ENCODE peak calls at places on chromosomes 1 and 21, in seven cellular contexts. C, G, U, W, N, P and Q are unnamed samples. For H3K9me3 and H3K36me3, the result is how much of the 10 kb centered on the place peaks cover.

GRCh38 chr1:36975642-36976041 is 58.7 kb downstream of the GRIK3 start:
- DNase-seq in C (no peak), G (no peak), U (no peak), W (no peak), N (no peak), P (no peak), Q (no peak)

GRCh38 chr1:31750858-31751638 is 13.1 kb downstream of the ADGRB2 start:
- DNase-seq in C (peak), G (no peak), U (no peak), W (no peak), N (no peak), P (no peak), Q (peak)

GRCh38 chr1:152164542-152165136 is 5.6 kb upstream of the RPTN start:
- DNase-seq in C (no peak), G (no peak), U (no peak), W (no peak), N (no peak), P (no peak), Q (no peak)

GRCh38 chr1:207414606-207415108 is 39.5 kb upstream of the CR2 start:
- DNase-seq in C (no peak), G (no peak), U (no peak), W (no peak), N (no peak), P (no peak), Q (no peak)

GRCh38 chr1:216815239-216815955 is 92.2 kb upstream of the ESRRG start:
- DNase-seq in C (no peak), G (no peak), U (no peak), W (no peak), N (peak), P (peak), Q (no peak)

GRCh38 chr1:207797229-207797973 is 45.5 kb downstream of the CD46 start:
- DNase-seq in C (peak), G (peak), U (peak), W (peak), N (peak), P (peak), Q (peak)

GRCh38 chr1:225754940-225755635 is 22.5 kb upstream of the SRP9 start:
- DNase-seq in C (peak), G (no peak), U (no peak), W (no peak), N (no peak), P (no peak), Q (peak)

GRCh38 chr1:167332503-167332902 is 111.8 kb downstream of the POU2F1 start:
- DNase-seq in C (no peak), G (no peak), U (no peak), W (no peak), N (no peak), P (no peak), Q (no peak)

GRCh38 chr1:228141082-228141870 is 1.2 kb downstream of the GUK1 start:
- DNase-seq in C (peak), G (peak), U (no peak), W (peak), N (peak), P (peak), Q (peak)

GRCh38 chr1:159921251-159921650 is 4.1 kb downstream of the TAGLN2 start:
- DNase-seq in C (no peak), G (no peak), U (no peak), W (no peak), N (no peak), P (no peak), Q (no peak)

GRCh38 chr1:198892065-198892464 is 253.2 kb downstream of the PTPRC start:
- DNase-seq in C (no peak), G (peak), U (no peak), W (no peak), N (no peak), P (no peak), Q (peak)

GRCh38 chr1:3727042-3727824 is 25.0 kb upstream of the CCDC27 start:
- DNase-seq in C (peak), G (no peak), U (no peak), W (no peak), N (no peak), P (no peak), Q (no peak)

GRCh38 chr1:184025242-184025675 is 12.3 kb downstream of the COLGALT2 start:
- DNase-seq in C (no peak), G (no peak), U (no peak), W (peak), N (no peak), P (no peak), Q (peak)

GRCh38 chr21:34722684-34723300 is 54.0 kb downstream of the CLIC6 start:
- DNase-seq in C (no peak), G (no peak), U (no peak), W (no peak), N (no peak), P (no peak), Q (no peak)

GRCh38 chr21:31957631-31958030 is 84.8 kb downstream of the HUNK start:
- DNase-seq in C (no peak), G (no peak), U (no peak), W (no peak), N (no peak), P (no peak), Q (no peak)

GRCh38 chr1:113058861-113059441 is 14.0 kb upstream of the LRIG2 start:
- DNase-seq in C (no peak), G (no peak), U (no peak), W (no peak), N (no peak), P (no peak), Q (no peak)

GRCh38 chr1:168148916-168149315 is 12.2 kb upstream of the GPR161 start:
- DNase-seq in C (no peak), G (no peak), U (no peak), W (no peak), N (no peak), P (no peak), Q (no peak)

GRCh38 chr1:219959540-219960208 is 31.3 kb upstream of the SLC30A10 start:
- DNase-seq in C (no peak), G (no peak), U (no peak), W (no peak), N (no peak), P (no peak), Q (no peak)

GRCh38 chr21:16532841-16533240 is 803.1 kb downstream of the USP25 start:
- DNase-seq in C (no peak), G (no peak), U (no peak), W (no peak), N (no peak), P (no peak), Q (no peak)

GRCh38 chr1:18387307-18387706 is 93.4 kb upstream of the KLHDC7A start:
- DNase-seq in C (no peak), G (no peak), U (no peak), W (no peak), N (no peak), P (no peak), Q (no peak)

GRCh38 chr1:58465825-58466617 is 80.5 kb downstream of the OMA1 start:
- DNase-seq in C (no peak), G (no peak), U (no peak), W (no peak), N (no peak), P (no peak), Q (no peak)

GRCh38 chr1:234253732-234254131 is 119.5 kb upstream of the COA6 start:
- DNase-seq in C (no peak), G (no peak), U (no peak), W (no peak), N (no peak), P (no peak), Q (no peak)

GRCh38 chr1:92989936-92990582 is 28.8 kb upstream of the DIPK1A start:
- DNase-seq in C (no peak), G (no peak), U (no peak), W (no peak), N (no peak), P (no peak), Q (peak)

GRCh38 chr1:160083968-160084770 is 2.8 kb downstream of the KCNJ9 start:
- DNase-seq in C (peak), G (no peak), U (peak), W (no peak), N (peak), P (peak), Q (no peak)

DNA sequence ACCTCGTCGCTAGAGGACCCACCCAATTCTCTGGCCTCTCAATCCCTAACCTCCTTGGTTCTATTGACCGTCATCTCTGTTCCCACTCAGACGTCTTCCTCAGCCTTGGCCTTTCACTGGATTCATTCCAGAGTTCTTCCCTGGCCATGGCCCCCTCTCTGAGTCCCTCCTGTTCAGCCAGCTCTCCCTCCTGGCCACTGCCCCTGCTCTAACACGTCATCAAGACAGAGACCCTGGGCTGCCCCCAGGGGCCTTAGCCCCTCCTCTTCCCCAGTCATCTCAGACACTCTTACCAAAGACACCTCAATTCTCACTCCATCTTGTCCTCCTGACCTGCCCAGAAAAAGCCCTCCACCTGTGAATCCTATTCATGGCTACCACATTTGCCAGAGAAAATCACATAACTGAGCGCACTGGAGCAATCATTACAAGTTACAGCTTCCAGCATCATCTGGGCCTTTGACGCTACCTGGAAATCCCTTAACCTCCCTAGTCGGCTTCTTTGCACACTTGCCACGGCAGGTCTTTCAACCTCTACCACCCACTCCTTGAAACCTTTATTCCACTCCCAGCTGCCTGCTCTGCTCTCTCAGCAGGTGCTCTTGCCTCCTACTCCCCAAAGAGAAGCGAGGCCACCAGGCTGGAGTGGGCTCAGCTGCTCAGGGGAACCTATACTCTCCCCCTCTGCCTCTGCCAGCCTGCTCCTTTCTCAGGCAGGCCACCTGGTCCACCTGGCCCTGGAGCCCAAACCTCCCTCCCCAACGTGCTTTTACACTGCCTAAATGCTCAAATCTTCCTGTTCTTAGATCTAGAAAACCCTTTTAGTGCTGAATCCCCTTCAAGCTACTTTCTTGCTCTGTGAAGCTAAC is 14.0 kb downstream of the DCST2 start:
- DNase-seq in C (no peak), G (no peak), U (no peak), W (no peak), N (no peak), P (no peak), Q (no peak)
- H3K9me3 ChIP-seq in C (under half), G (under half), U (under half), W (under half), N (under half), P (under half), Q (under half)

GRCh38 chr1:48471603-48472576 is at the start of gene SPATA6:
- DNase-seq in C (peak), G (peak), U (peak), W (peak), N (peak), P (peak), Q (peak)
- H3K4me3 ChIP-seq in C (peak), G (peak), U (peak), W (peak), N (peak), P (peak), Q (peak)

DNA sequence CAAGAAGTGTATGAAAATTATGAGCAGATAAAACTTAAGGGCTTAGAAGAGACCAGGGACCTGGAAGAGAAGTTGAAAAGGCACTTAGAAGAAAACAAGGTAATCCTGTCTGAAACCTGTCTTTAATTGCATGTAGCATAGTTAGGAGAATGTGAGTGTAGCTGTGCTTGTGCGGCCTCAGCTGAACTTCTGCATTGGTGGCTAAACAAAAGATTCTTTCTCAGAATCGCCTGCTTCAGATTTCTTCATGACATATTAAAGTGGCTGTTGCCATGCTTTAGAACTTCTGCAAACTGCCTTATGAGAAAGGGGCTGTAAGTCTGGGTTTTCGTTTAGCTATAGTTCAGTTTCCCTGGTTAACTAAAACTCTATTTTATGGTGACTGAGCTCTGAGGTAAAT is 94.5 kb downstream of the VPS26C start:
- DNase-seq in C (no peak), G (no peak), U (no peak), W (no peak), N (no peak), P (no peak), Q (no peak)
- H3K36me3 ChIP-seq in C (under half), G (half or more), U (half or more), W (under half), N (half or more), P (half or more), Q (half or more)

GRCh38 chr1:85332575-85332974 is 56.1 kb upstream of the BCL10 start:
- DNase-seq in C (no peak), G (no peak), U (no peak), W (no peak), N (no peak), P (no peak), Q (no peak)

GRCh38 chr1:85334962-85335361 is 58.5 kb upstream of the BCL10 start:
- DNase-seq in C (no peak), G (no peak), U (no peak), W (no peak), N (no peak), P (no peak), Q (no peak)

GRCh38 chr1:85330711-85331290 is 54.4 kb upstream of the BCL10 start:
- DNase-seq in C (no peak), G (peak), U (no peak), W (peak), N (peak), P (no peak), Q (peak)

GRCh38 chr1:85330206-85330605 is 53.8 kb upstream of the BCL10 start:
- DNase-seq in C (no peak), G (peak), U (no peak), W (no peak), N (no peak), P (no peak), Q (peak)

GRCh38 chr1:85333186-85333585 is 56.8 kb upstream of the BCL10 start:
- DNase-seq in C (no peak), G (no peak), U (no peak), W (no peak), N (no peak), P (no peak), Q (no peak)
- H3K9me3 ChIP-seq in C (under half), G (under half), U (under half), W (under half), N (under half), P (under half), Q (under half)